ENCODE peak calls at places on chromosomes 7 and 10, in eight cellular contexts. One of them, this sample, is unnamed.

GRCh38 chr7:27112960-27113949 is 10.8 kb upstream of the HOXA2 start:
- DNase-seq in activated CD8-positive, alpha-beta T cell treated with anti-CD3 and anti-CD28 coated beads for 36 hours: no peak
- DNase-seq in prostate gland: peak; percentile 80
- DNase-seq in progenitor cell of endocrine pancreas: peak; percentile 58
- DNase-seq in psoas muscle: peak; percentile 71
- DNase-seq in fibroblast of pulmonary artery: peak; percentile 61
- DNase-seq in natural killer cell: no peak
- DNase-seq in cardiac muscle cell: peak; percentile 37
- DNase-seq in this sample: no peak

GRCh38 chr7:80736371-80736770 is 97.9 kb downstream of the CD36 start:
- DNase-seq in fibroblast of pulmonary artery: no peak
- DNase-seq in psoas muscle: no peak
- DNase-seq in activated CD8-positive, alpha-beta T cell treated with anti-CD3 and anti-CD28 coated beads for 36 hours: no peak
- DNase-seq in cardiac muscle cell: no peak
- DNase-seq in prostate gland: no peak
- DNase-seq in progenitor cell of endocrine pancreas: no peak
- DNase-seq in natural killer cell: no peak
- DNase-seq in this sample: no peak

GRCh38 chr7:77687100-77687746 is 9.0 kb upstream of the RSBN1L start:
- DNase-seq in natural killer cell: no peak
- DNase-seq in activated CD8-positive, alpha-beta T cell treated with anti-CD3 and anti-CD28 coated beads for 36 hours: no peak
- DNase-seq in psoas muscle: no peak
- DNase-seq in cardiac muscle cell: no peak
- DNase-seq in progenitor cell of endocrine pancreas: no peak
- DNase-seq in prostate gland: no peak
- DNase-seq in fibroblast of pulmonary artery: no peak
- DNase-seq in this sample: no peak

GRCh38 chr7:50717186-50717585 is 65.5 kb downstream of the GRB10 start:
- DNase-seq in psoas muscle: no peak
- DNase-seq in progenitor cell of endocrine pancreas: no peak
- DNase-seq in fibroblast of pulmonary artery: no peak
- DNase-seq in activated CD8-positive, alpha-beta T cell treated with anti-CD3 and anti-CD28 coated beads for 36 hours: no peak
- DNase-seq in prostate gland: no peak
- DNase-seq in natural killer cell: no peak
- DNase-seq in cardiac muscle cell: no peak
- DNase-seq in this sample: no peak

GRCh38 chr7:90181485-90181884 is 27.2 kb downstream of the STEAP1 start:
- DNase-seq in cardiac muscle cell: no peak
- DNase-seq in progenitor cell of endocrine pancreas: no peak
- DNase-seq in prostate gland: peak; percentile 47
- DNase-seq in psoas muscle: no peak
- DNase-seq in natural killer cell: no peak
- DNase-seq in activated CD8-positive, alpha-beta T cell treated with anti-CD3 and anti-CD28 coated beads for 36 hours: no peak
- DNase-seq in fibroblast of pulmonary artery: no peak
- DNase-seq in this sample: no peak

GRCh38 chr10:93437000-93437945 is 44.9 kb downstream of the MYOF start:
- DNase-seq in natural killer cell: no peak
- DNase-seq in prostate gland: peak; percentile 84
- DNase-seq in activated CD8-positive, alpha-beta T cell treated with anti-CD3 and anti-CD28 coated beads for 36 hours: no peak
- DNase-seq in cardiac muscle cell: peak; percentile 82
- DNase-seq in psoas muscle: peak; percentile 69
- DNase-seq in progenitor cell of endocrine pancreas: no peak
- DNase-seq in fibroblast of pulmonary artery: peak; percentile 99
- DNase-seq in this sample: no peak

GRCh38 chr10:26714816-26715487 is 17.5 kb downstream of the PDSS1 start:
- DNase-seq in cardiac muscle cell: no peak
- DNase-seq in psoas muscle: no peak
- DNase-seq in progenitor cell of endocrine pancreas: no peak
- DNase-seq in activated CD8-positive, alpha-beta T cell treated with anti-CD3 and anti-CD28 coated beads for 36 hours: no peak
- DNase-seq in prostate gland: no peak
- DNase-seq in fibroblast of pulmonary artery: no peak
- DNase-seq in natural killer cell: no peak
- DNase-seq in this sample: no peak

GRCh38 chr10:36681751-36682633 is 443.4 kb upstream of the ANKRD30A start:
- DNase-seq in prostate gland: no peak
- DNase-seq in fibroblast of pulmonary artery: no peak
- DNase-seq in natural killer cell: no peak
- DNase-seq in activated CD8-positive, alpha-beta T cell treated with anti-CD3 and anti-CD28 coated beads for 36 hours: no peak
- DNase-seq in psoas muscle: no peak
- DNase-seq in progenitor cell of endocrine pancreas: no peak
- DNase-seq in cardiac muscle cell: peak; percentile 11
- DNase-seq in this sample: no peak

GRCh38 chr7:128916643-128916915 is 6.1 kb upstream of the KCP start:
- DNase-seq in prostate gland: no peak
- DNase-seq in psoas muscle: no peak
- DNase-seq in natural killer cell: no peak
- DNase-seq in activated CD8-positive, alpha-beta T cell treated with anti-CD3 and anti-CD28 coated beads for 36 hours: no peak
- DNase-seq in cardiac muscle cell: no peak
- DNase-seq in progenitor cell of endocrine pancreas: no peak
- DNase-seq in fibroblast of pulmonary artery: no peak
- DNase-seq in this sample: no peak

GRCh38 chr7:2231992-2232765 is 566 bp downstream of the MAD1L1 start:
- DNase-seq in psoas muscle: no peak
- DNase-seq in cardiac muscle cell: peak; percentile 57
- DNase-seq in progenitor cell of endocrine pancreas: peak; percentile 35
- DNase-seq in fibroblast of pulmonary artery: no peak
- DNase-seq in activated CD8-positive, alpha-beta T cell treated with anti-CD3 and anti-CD28 coated beads for 36 hours: peak; percentile 39
- DNase-seq in natural killer cell: no peak
- DNase-seq in prostate gland: no peak
- DNase-seq in this sample: peak; percentile 20

GRCh38 chr10:69089638-69090599 is 2.0 kb downstream of the SRGN start:
- DNase-seq in psoas muscle: no peak
- DNase-seq in fibroblast of pulmonary artery: peak; percentile 70
- DNase-seq in prostate gland: no peak
- DNase-seq in natural killer cell: peak; percentile 83
- DNase-seq in progenitor cell of endocrine pancreas: no peak
- DNase-seq in cardiac muscle cell: no peak
- DNase-seq in activated CD8-positive, alpha-beta T cell treated with anti-CD3 and anti-CD28 coated beads for 36 hours: peak; percentile 93
- DNase-seq in this sample: no peak

GRCh38 chr7:156943091-156944041 is 6.1 kb upstream of the NOM1 start:
- DNase-seq in cardiac muscle cell: no peak
- DNase-seq in prostate gland: no peak
- DNase-seq in psoas muscle: no peak
- DNase-seq in natural killer cell: no peak
- DNase-seq in fibroblast of pulmonary artery: no peak
- DNase-seq in progenitor cell of endocrine pancreas: no peak
- DNase-seq in activated CD8-positive, alpha-beta T cell treated with anti-CD3 and anti-CD28 coated beads for 36 hours: no peak
- DNase-seq in this sample: no peak

GRCh38 chr7:621572-622285 is 102.1 kb upstream of the PDGFA start:
- DNase-seq in psoas muscle: no peak
- DNase-seq in natural killer cell: no peak
- DNase-seq in activated CD8-positive, alpha-beta T cell treated with anti-CD3 and anti-CD28 coated beads for 36 hours: no peak
- DNase-seq in fibroblast of pulmonary artery: no peak
- DNase-seq in progenitor cell of endocrine pancreas: no peak
- DNase-seq in cardiac muscle cell: no peak
- DNase-seq in prostate gland: peak; percentile 90
- DNase-seq in this sample: no peak

GRCh38 chr7:149209518-149210269 is 14.3 kb downstream of the ZNF282 start:
- DNase-seq in natural killer cell: no peak
- DNase-seq in fibroblast of pulmonary artery: peak; percentile 79
- DNase-seq in progenitor cell of endocrine pancreas: no peak
- DNase-seq in psoas muscle: no peak
- DNase-seq in activated CD8-positive, alpha-beta T cell treated with anti-CD3 and anti-CD28 coated beads for 36 hours: peak; percentile 90
- DNase-seq in cardiac muscle cell: peak; percentile 29
- DNase-seq in prostate gland: no peak
- DNase-seq in this sample: peak; percentile 65

GRCh38 chr10:58104419-58104818 is 163.3 kb downstream of the IPMK start:
- DNase-seq in cardiac muscle cell: no peak
- DNase-seq in psoas muscle: no peak
- DNase-seq in fibroblast of pulmonary artery: no peak
- DNase-seq in natural killer cell: no peak
- DNase-seq in activated CD8-positive, alpha-beta T cell treated with anti-CD3 and anti-CD28 coated beads for 36 hours: no peak
- DNase-seq in progenitor cell of endocrine pancreas: no peak
- DNase-seq in prostate gland: no peak
- DNase-seq in this sample: no peak

GRCh38 chr7:15643000-15643705 is 43.3 kb downstream of the MEOX2 start:
- DNase-seq in fibroblast of pulmonary artery: no peak
- DNase-seq in natural killer cell: no peak
- DNase-seq in activated CD8-positive, alpha-beta T cell treated with anti-CD3 and anti-CD28 coated beads for 36 hours: no peak
- DNase-seq in progenitor cell of endocrine pancreas: no peak
- DNase-seq in psoas muscle: no peak
- DNase-seq in prostate gland: no peak
- DNase-seq in cardiac muscle cell: no peak
- DNase-seq in this sample: no peak

GRCh38 chr10:28302012-28302667 is 724 bp downstream of the MPP7 start:
- DNase-seq in psoas muscle: no peak
- DNase-seq in activated CD8-positive, alpha-beta T cell treated with anti-CD3 and anti-CD28 coated beads for 36 hours: no peak
- DNase-seq in cardiac muscle cell: peak; percentile 52
- DNase-seq in prostate gland: peak; percentile 15
- DNase-seq in progenitor cell of endocrine pancreas: no peak
- DNase-seq in fibroblast of pulmonary artery: peak; percentile 22
- DNase-seq in natural killer cell: no peak
- DNase-seq in this sample: no peak

GRCh38 chr7:94087664-94088352 is 83.7 kb upstream of the BET1 start:
- DNase-seq in psoas muscle: no peak
- DNase-seq in natural killer cell: no peak
- DNase-seq in prostate gland: peak; percentile 36
- DNase-seq in cardiac muscle cell: peak; percentile 73
- DNase-seq in activated CD8-positive, alpha-beta T cell treated with anti-CD3 and anti-CD28 coated beads for 36 hours: peak; percentile 67
- DNase-seq in progenitor cell of endocrine pancreas: no peak
- DNase-seq in fibroblast of pulmonary artery: peak; percentile 91
- DNase-seq in this sample: peak; percentile 25

GRCh38 chr10:126350216-126350992 is 37.9 kb downstream of the ADAM12 start:
- DNase-seq in progenitor cell of endocrine pancreas: no peak
- DNase-seq in activated CD8-positive, alpha-beta T cell treated with anti-CD3 and anti-CD28 coated beads for 36 hours: no peak
- DNase-seq in prostate gland: no peak
- DNase-seq in cardiac muscle cell: peak; percentile 39
- DNase-seq in natural killer cell: no peak
- DNase-seq in fibroblast of pulmonary artery: peak; percentile 88
- DNase-seq in psoas muscle: peak; percentile 20
- DNase-seq in this sample: no peak

GRCh38 chr7:37495574-37496184 is 47.0 kb upstream of the ELMO1 start:
- DNase-seq in fibroblast of pulmonary artery: peak; percentile 56
- DNase-seq in natural killer cell: no peak
- DNase-seq in activated CD8-positive, alpha-beta T cell treated with anti-CD3 and anti-CD28 coated beads for 36 hours: no peak
- DNase-seq in progenitor cell of endocrine pancreas: no peak
- DNase-seq in cardiac muscle cell: peak; percentile 44
- DNase-seq in prostate gland: no peak
- DNase-seq in psoas muscle: no peak
- DNase-seq in this sample: no peak

GRCh38 chr10:127919418-127920191 is 12.7 kb downstream of the PTPRE start:
- DNase-seq in prostate gland: no peak
- DNase-seq in natural killer cell: no peak
- DNase-seq in activated CD8-positive, alpha-beta T cell treated with anti-CD3 and anti-CD28 coated beads for 36 hours: peak; percentile 24
- DNase-seq in fibroblast of pulmonary artery: peak; percentile 50
- DNase-seq in psoas muscle: no peak
- DNase-seq in cardiac muscle cell: no peak
- DNase-seq in progenitor cell of endocrine pancreas: no peak
- DNase-seq in this sample: no peak

GRCh38 chr7:4683043-4683883 is 1.2 kb downstream of the FOXK1 start:
- DNase-seq in fibroblast of pulmonary artery: no peak
- DNase-seq in activated CD8-positive, alpha-beta T cell treated with anti-CD3 and anti-CD28 coated beads for 36 hours: peak; percentile 37
- DNase-seq in progenitor cell of endocrine pancreas: no peak
- DNase-seq in natural killer cell: peak; percentile 46
- DNase-seq in prostate gland: peak; percentile 31
- DNase-seq in psoas muscle: no peak
- DNase-seq in cardiac muscle cell: no peak
- DNase-seq in this sample: no peak

GRCh38 chr10:122307669-122308486 is 36.8 kb downstream of the BTBD16 start:
- DNase-seq in psoas muscle: peak; percentile 72
- DNase-seq in natural killer cell: no peak
- DNase-seq in activated CD8-positive, alpha-beta T cell treated with anti-CD3 and anti-CD28 coated beads for 36 hours: no peak
- DNase-seq in cardiac muscle cell: no peak
- DNase-seq in fibroblast of pulmonary artery: peak; percentile 98
- DNase-seq in progenitor cell of endocrine pancreas: no peak
- DNase-seq in prostate gland: peak; percentile 57
- DNase-seq in this sample: no peak

GRCh38 chr10:47063858-47064257 is 152.6 kb downstream of the PTPN20 start:
- DNase-seq in cardiac muscle cell: no peak
- DNase-seq in fibroblast of pulmonary artery: no peak
- DNase-seq in prostate gland: no peak
- DNase-seq in progenitor cell of endocrine pancreas: no peak
- DNase-seq in psoas muscle: no peak
- DNase-seq in natural killer cell: no peak
- DNase-seq in activated CD8-positive, alpha-beta T cell treated with anti-CD3 and anti-CD28 coated beads for 36 hours: no peak
- DNase-seq in this sample: no peak

GRCh38 chr7:101200504-101200861 is 353 bp downstream of the MOGAT3 start:
- DNase-seq in natural killer cell: no peak
- DNase-seq in cardiac muscle cell: no peak
- DNase-seq in fibroblast of pulmonary artery: no peak
- DNase-seq in psoas muscle: no peak
- DNase-seq in progenitor cell of endocrine pancreas: no peak
- DNase-seq in activated CD8-positive, alpha-beta T cell treated with anti-CD3 and anti-CD28 coated beads for 36 hours: no peak
- DNase-seq in prostate gland: no peak
- DNase-seq in this sample: no peak
- TF ChIP-seq CTCF in natural killer cell: no peak
- TF ChIP-seq CTCF in cardiac muscle cell: no peak
- TF ChIP-seq CTCF in fibroblast of pulmonary artery: no peak
- TF ChIP-seq CTCF in psoas muscle: no peak
- TF ChIP-seq CTCF in progenitor cell of endocrine pancreas: no peak
- TF ChIP-seq CTCF in activated CD8-positive, alpha-beta T cell treated with anti-CD3 and anti-CD28 coated beads for 36 hours: no peak
- TF ChIP-seq CTCF in prostate gland: no peak
- TF ChIP-seq CTCF in this sample: no peak

GRCh38 chr7:11331128-11332102 is 357.7 kb downstream of the PHF14 start:
- DNase-seq in natural killer cell: no peak
- DNase-seq in activated CD8-positive, alpha-beta T cell treated with anti-CD3 and anti-CD28 coated beads for 36 hours: no peak
- DNase-seq in prostate gland: no peak
- DNase-seq in fibroblast of pulmonary artery: no peak
- DNase-seq in psoas muscle: no peak
- DNase-seq in cardiac muscle cell: no peak
- DNase-seq in progenitor cell of endocrine pancreas: no peak
- DNase-seq in this sample: no peak
- TF ChIP-seq CTCF in natural killer cell: no peak
- TF ChIP-seq CTCF in activated CD8-positive, alpha-beta T cell treated with anti-CD3 and anti-CD28 coated beads for 36 hours: no peak
- TF ChIP-seq CTCF in prostate gland: no peak
- TF ChIP-seq CTCF in fibroblast of pulmonary artery: no peak
- TF ChIP-seq CTCF in psoas muscle: no peak
- TF ChIP-seq CTCF in cardiac muscle cell: no peak
- TF ChIP-seq CTCF in progenitor cell of endocrine pancreas: no peak
- TF ChIP-seq CTCF in this sample: no peak

GRCh38 chr7:139720705-139721231 is 57.0 kb downstream of the HIPK2 start:
- DNase-seq in natural killer cell: no peak
- DNase-seq in fibroblast of pulmonary artery: no peak
- DNase-seq in prostate gland: no peak
- DNase-seq in activated CD8-positive, alpha-beta T cell treated with anti-CD3 and anti-CD28 coated beads for 36 hours: peak; percentile 25
- DNase-seq in psoas muscle: no peak
- DNase-seq in progenitor cell of endocrine pancreas: no peak
- DNase-seq in cardiac muscle cell: no peak
- DNase-seq in this sample: no peak
- TF ChIP-seq CTCF in natural killer cell: peak; percentile 32
- TF ChIP-seq CTCF in fibroblast of pulmonary artery: no peak
- TF ChIP-seq CTCF in prostate gland: no peak
- TF ChIP-seq CTCF in activated CD8-positive, alpha-beta T cell treated with anti-CD3 and anti-CD28 coated beads for 36 hours: no peak
- TF ChIP-seq CTCF in psoas muscle: no peak
- TF ChIP-seq CTCF in progenitor cell of endocrine pancreas: no peak
- TF ChIP-seq CTCF in cardiac muscle cell: no peak
- TF ChIP-seq CTCF in this sample: no peak

GRCh38 chr7:95367606-95368005 is 28.6 kb downstream of the PON3 start:
- DNase-seq in activated CD8-positive, alpha-beta T cell treated with anti-CD3 and anti-CD28 coated beads for 36 hours: no peak
- DNase-seq in progenitor cell of endocrine pancreas: no peak
- DNase-seq in natural killer cell: no peak
- DNase-seq in fibroblast of pulmonary artery: no peak
- DNase-seq in psoas muscle: no peak
- DNase-seq in cardiac muscle cell: no peak
- DNase-seq in prostate gland: no peak
- DNase-seq in this sample: no peak

GRCh38 chr7:95376632-95377380 is 19.4 kb downstream of the PON3 start:
- DNase-seq in fibroblast of pulmonary artery: no peak
- DNase-seq in activated CD8-positive, alpha-beta T cell treated with anti-CD3 and anti-CD28 coated beads for 36 hours: peak; percentile 16
- DNase-seq in prostate gland: no peak
- DNase-seq in cardiac muscle cell: no peak
- DNase-seq in natural killer cell: no peak
- DNase-seq in progenitor cell of endocrine pancreas: no peak
- DNase-seq in psoas muscle: no peak
- DNase-seq in this sample: peak; percentile 6

GRCh38 chr7:95375591-95376294 is 20.4 kb downstream of the PON3 start:
- DNase-seq in cardiac muscle cell: no peak
- DNase-seq in fibroblast of pulmonary artery: no peak
- DNase-seq in natural killer cell: no peak
- DNase-seq in progenitor cell of endocrine pancreas: no peak
- DNase-seq in activated CD8-positive, alpha-beta T cell treated with anti-CD3 and anti-CD28 coated beads for 36 hours: no peak
- DNase-seq in psoas muscle: no peak
- DNase-seq in prostate gland: no peak
- DNase-seq in this sample: no peak

GRCh38 chr7:95373323-95373722 is 22.9 kb downstream of the PON3 start:
- DNase-seq in natural killer cell: no peak
- DNase-seq in prostate gland: no peak
- DNase-seq in progenitor cell of endocrine pancreas: no peak
- DNase-seq in cardiac muscle cell: no peak
- DNase-seq in fibroblast of pulmonary artery: no peak
- DNase-seq in activated CD8-positive, alpha-beta T cell treated with anti-CD3 and anti-CD28 coated beads for 36 hours: no peak
- DNase-seq in psoas muscle: no peak
- DNase-seq in this sample: no peak
- TF ChIP-seq CTCF in natural killer cell: no peak
- TF ChIP-seq CTCF in prostate gland: no peak
- TF ChIP-seq CTCF in progenitor cell of endocrine pancreas: no peak
- TF ChIP-seq CTCF in cardiac muscle cell: no peak
- TF ChIP-seq CTCF in fibroblast of pulmonary artery: no peak
- TF ChIP-seq CTCF in activated CD8-positive, alpha-beta T cell treated with anti-CD3 and anti-CD28 coated beads for 36 hours: no peak
- TF ChIP-seq CTCF in psoas muscle: no peak
- TF ChIP-seq CTCF in this sample: no peak